ENCODE peak calls at places on chromosomes 7 and 10, in six cellular contexts. K is transverse colon, Y is adrenal gland, T is stomach, N is heart left ventricle, S is lower leg skin. C is an unnamed sample.
A peak's percentile ranks its signal among the peaks of the same experiment; 100 is the strongest.

GRCh38 chr10:14024349-14025202 is 306.1 kb downstream of the FRMD4A start:
- DNase-seq in N (no peak), K (peak; percentile 21), Y (peak; percentile 31), S (peak; percentile 46), T (no peak), C (no peak)

GRCh38 chr10:121070671-121071070 is 219.5 kb downstream of the WDR11 start:
- DNase-seq in Y (no peak), T (no peak), N (no peak), S (no peak), K (peak; percentile 23), C (no peak)

GRCh38 chr10:44651395-44651661 is 259.8 kb upstream of the TMEM72 start:
- DNase-seq in T (no peak), S (no peak), N (no peak), K (no peak), Y (no peak), C (no peak)

GRCh38 chr7:139989366-139990141 is 73.2 kb downstream of the PARP12 start:
- DNase-seq in K (no peak), T (no peak), Y (no peak), N (no peak), S (no peak), C (no peak)

GRCh38 chr7:143884978-143885559 is 16.9 kb downstream of the TCAF1 start:
- DNase-seq in N (no peak), S (no peak), Y (peak; percentile 61), K (no peak), T (no peak), C (peak; percentile 75)

GRCh38 chr7:130566168-130566897 is 74.4 kb downstream of the MEST start:
- DNase-seq in S (no peak), N (peak; percentile 81), T (no peak), K (no peak), Y (peak; percentile 80), C (no peak)

GRCh38 chr10:97738616-97739015 is 1.7 kb downstream of the ZFYVE27 start:
- DNase-seq in Y (no peak), S (no peak), K (no peak), N (no peak), T (no peak), C (peak; percentile 50)

GRCh38 chr7:26321440-26321839 is 29.8 kb downstream of the SNX10 start:
- DNase-seq in K (no peak), S (no peak), Y (no peak), N (no peak), T (no peak), C (no peak)

GRCh38 chr7:96380111-96380512 is 58.2 kb upstream of the SLC25A13 start:
- DNase-seq in S (no peak), N (no peak), T (no peak), K (no peak), Y (no peak), C (no peak)

GRCh38 chr10:132554053-132554990 is 16.7 kb downstream of the INPP5A start:
- DNase-seq in T (peak; percentile 19), K (no peak), N (no peak), S (no peak), Y (no peak), C (no peak)

GRCh38 chr7:93203496-93203895 is 22.8 kb downstream of the HEPACAM2 start:
- DNase-seq in Y (no peak), S (no peak), N (no peak), T (no peak), K (peak; percentile 37), C (no peak)

GRCh38 chr7:116918744-116919143 is 34.6 kb upstream of the ST7 start:
- DNase-seq in T (no peak), S (no peak), K (no peak), Y (no peak), N (no peak), C (no peak)

GRCh38 chr7:105890290-105890997 is 14.0 kb upstream of the ATXN7L1 start:
- DNase-seq in S (no peak), T (no peak), N (no peak), K (no peak), Y (no peak), C (no peak)

GRCh38 chr10:126500866-126501265 is 112.6 kb upstream of the ADAM12 start:
- DNase-seq in Y (no peak), N (no peak), K (no peak), S (no peak), T (no peak), C (no peak)

GRCh38 chr10:72370201-72370722 is 15.5 kb upstream of the DNAJB12 start:
- DNase-seq in N (no peak), T (no peak), S (no peak), K (no peak), Y (no peak), C (no peak)

GRCh38 chr10:72365106-72365505 is 10.4 kb upstream of the DNAJB12 start:
- DNase-seq in T (no peak), Y (no peak), N (no peak), S (no peak), K (no peak), C (no peak)

GRCh38 chr10:72367301-72367970 is 12.7 kb upstream of the DNAJB12 start:
- DNase-seq in N (no peak), K (no peak), T (no peak), S (no peak), Y (no peak), C (no peak)

GRCh38 chr10:72364239-72364777 is 9.6 kb upstream of the DNAJB12 start:
- DNase-seq in N (peak; percentile 93), Y (peak; percentile 86), K (peak; percentile 86), S (peak; percentile 86), T (peak; percentile 91), C (peak; percentile 87)
- TF ChIP-seq POLR2A in N (no peak), Y (no peak), K (no peak), S (no peak), T (no peak), C (no peak)

GRCh38 chr10:95657250-95657649 is 739 bp upstream of the ALDH18A1 start:
- DNase-seq in T (no peak), N (no peak), S (no peak), K (no peak), Y (no peak), C (no peak)

GRCh38 chr10:95653895-95654294 is 2.6 kb downstream of the ALDH18A1 start:
- DNase-seq in K (no peak), S (no peak), Y (no peak), T (no peak), N (no peak), C (no peak)

GRCh38 chr10:95651346-95652115 is 5.0 kb downstream of the ALDH18A1 start:
- DNase-seq in Y (no peak), K (no peak), S (no peak), N (no peak), T (no peak), C (no peak)

GRCh38 chr10:95656291-95657164 is at the start of gene ALDH18A1:
- DNase-seq in Y (peak; percentile 91), N (peak; percentile 97), K (peak; percentile 95), T (peak; percentile 95), S (peak; percentile 84), C (peak; percentile 95)

GRCh38 chr10:95655571-95656290 is 780 bp downstream of the ALDH18A1 start:
- DNase-seq in Y (no peak), S (no peak), N (no peak), T (no peak), K (peak; percentile 19), C (peak; percentile 63)
- TF ChIP-seq POLR2A in Y (no peak), S (no peak), N (no peak), T (no peak), K (peak; percentile 20), C (no peak)

GRCh38 chr10:73096041-73096451 is 620 bp downstream of the P4HA1 start:
- DNase-seq in N (peak; percentile 80), K (peak; percentile 74), T (peak; percentile 75), S (peak; percentile 54), Y (peak; percentile 70), C (peak; percentile 78)
- TF ChIP-seq POLR2A in N (no peak), K (no peak), T (no peak), S (no peak), Y (peak; percentile 48), C (no peak)

DNA sequence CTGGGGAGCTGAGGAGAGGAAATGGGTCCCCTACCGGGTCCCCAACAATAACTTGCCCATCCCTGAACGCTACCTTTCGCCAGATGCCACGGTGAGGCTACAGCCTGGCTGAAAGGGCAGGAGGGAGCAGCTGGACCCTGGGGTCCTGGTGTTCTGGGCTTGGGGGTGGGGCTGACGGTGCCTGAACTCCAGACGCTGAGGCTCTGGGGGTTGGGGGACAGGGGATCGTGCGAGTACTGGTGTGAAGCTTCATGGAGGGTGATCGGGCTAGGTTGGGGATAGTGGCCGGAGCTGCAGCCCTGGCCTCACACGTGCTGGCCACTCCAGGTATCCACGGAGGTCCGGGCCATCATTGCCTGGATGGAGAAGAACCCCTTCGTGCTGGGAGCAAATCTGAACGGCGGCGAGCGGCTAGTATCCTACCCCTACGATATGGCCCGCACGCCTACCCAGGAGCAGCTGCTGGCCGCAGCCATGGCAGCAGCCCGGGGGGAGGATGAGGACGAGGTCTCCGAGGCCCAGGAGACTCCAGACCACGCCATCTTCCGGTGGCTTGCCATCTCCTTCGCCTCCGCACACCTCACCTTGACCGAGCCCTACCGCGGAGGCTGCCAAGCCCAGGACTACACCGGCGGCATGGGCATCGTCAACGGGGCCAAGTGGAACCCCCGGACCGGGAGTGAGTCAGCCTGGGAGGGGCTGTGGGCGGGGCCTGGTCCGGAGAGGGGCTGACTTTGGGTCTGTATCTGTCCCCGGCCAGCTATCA is 8.3 kb downstream of the AEBP1 start:
- DNase-seq in K (no peak), N (peak; percentile 55), Y (no peak), T (no peak), S (no peak), C (no peak)
- TF ChIP-seq POLR2A in K (no peak), N (no peak), Y (no peak), T (no peak), S (no peak), C (peak; percentile 21)

GRCh38 chr7:76069238-76069638 is 21.3 kb downstream of the MDH2 start:
- DNase-seq in S (peak; percentile 66), Y (peak; percentile 77), K (peak; percentile 59), N (peak; percentile 78), T (peak; percentile 39), C (peak; percentile 16)

GRCh38 chr7:76063525-76063924 is 15.6 kb downstream of the MDH2 start:
- DNase-seq in S (peak; percentile 44), Y (no peak), K (peak; percentile 85), N (no peak), T (peak; percentile 86), C (peak; percentile 34)

GRCh38 chr7:76064208-76064970 is 16.5 kb downstream of the MDH2 start:
- DNase-seq in N (no peak), T (no peak), S (no peak), Y (no peak), K (no peak), C (no peak)

GRCh38 chr7:76065016-76065612 is 17.2 kb downstream of the MDH2 start:
- DNase-seq in N (no peak), K (no peak), S (no peak), Y (no peak), T (no peak), C (no peak)

DNA sequence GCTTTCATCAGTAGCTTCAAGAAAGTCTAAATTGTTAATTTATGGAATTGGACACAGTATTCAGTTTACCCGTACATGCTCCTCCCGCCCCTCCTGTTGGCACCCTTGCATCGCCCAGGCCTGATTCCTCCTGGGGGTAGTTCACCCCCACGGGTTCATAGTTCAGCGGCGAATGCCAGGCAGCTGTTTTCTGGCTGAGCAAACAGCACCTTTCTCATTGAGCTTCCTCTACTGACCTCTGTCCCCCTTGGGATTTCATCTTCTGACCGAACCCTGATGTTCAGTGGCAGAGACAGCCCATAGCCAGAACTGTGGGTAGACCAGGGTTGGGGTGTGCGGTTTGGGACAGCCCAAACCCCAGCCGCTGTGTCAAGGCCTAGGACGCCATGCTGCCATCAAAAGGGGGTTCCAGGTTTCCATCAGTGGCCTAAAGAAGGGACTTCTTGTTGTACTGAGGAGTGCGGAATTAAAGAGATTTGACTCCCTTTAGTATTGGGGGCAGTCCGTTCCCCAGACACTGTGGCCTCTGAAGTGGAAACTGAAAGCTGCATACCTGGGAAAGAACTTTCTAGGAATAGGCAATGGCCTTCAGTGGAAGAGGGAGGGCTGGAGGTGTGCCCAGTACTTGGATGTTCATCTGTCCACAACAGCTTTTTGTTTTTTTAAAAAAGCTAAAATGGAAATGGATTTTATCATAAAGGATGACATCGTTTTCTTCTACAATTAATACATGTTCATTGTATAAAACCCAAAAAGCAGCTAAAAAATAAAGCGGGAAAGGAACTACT is 19.0 kb downstream of the MDH2 start:
- DNase-seq in T (no peak), Y (no peak), S (no peak), N (no peak), K (no peak), C (no peak)
- TF ChIP-seq POLR2A in T (no peak), Y (no peak), S (no peak), N (no peak), K (no peak), C (no peak)

C was measured in erythroblast.